ENCODE peak calls at places on chromosomes 13 and 19, in five cellular contexts. M is transverse colon, T is gastrocnemius medialis, P is testis, S is A549. K is an unnamed sample.

GRCh38 chr19:46607441-46607841 is 6.3 kb downstream of the CALM3 start:
- DNase-seq in M (peak), T (peak), P (no peak), S (no peak), K (peak)

GRCh38 chr19:35882074-35882832 is 13.9 kb downstream of the APLP1 start:
- DNase-seq in M (no peak), T (no peak), P (peak), S (peak), K (peak)

GRCh38 chr13:27461940-27462584 is 11.7 kb upstream of the MTIF3 start:
- DNase-seq in M (no peak), T (no peak), P (no peak), S (no peak), K (no peak)

GRCh38 chr13:89721216-89721615 is 1626.3 kb upstream of the MIR17HG start:
- DNase-seq in M (no peak), T (no peak), P (no peak), S (no peak), K (no peak)

GRCh38 chr13:44364601-44365000 is 9.0 kb upstream of the SERP2 start:
- DNase-seq in M (no peak), T (no peak), P (no peak), S (peak), K (no peak)

GRCh38 chr13:79340490-79340889 is 65.6 kb downstream of the RBM26 start:
- DNase-seq in M (no peak), T (no peak), P (no peak), S (no peak), K (no peak)

GRCh38 chr13:36130542-36131214 is 504 bp downstream of the DCLK1 start:
- DNase-seq in M (no peak), T (peak), P (peak), S (no peak), K (no peak)

GRCh38 chr19:45484273-45484945 is 12.4 kb downstream of the RTN2 start:
- DNase-seq in M (no peak), T (no peak), P (no peak), S (no peak), K (no peak)

GRCh38 chr13:41708648-41709175 is 251.4 kb downstream of the RGCC start:
- DNase-seq in M (no peak), T (peak), P (no peak), S (no peak), K (no peak)

GRCh38 chr19:39698535-39698934 is 5.7 kb upstream of the LGALS14 start:
- DNase-seq in M (no peak), T (no peak), P (no peak), S (no peak), K (no peak)

GRCh38 chr13:108957369-108958012 is 328.1 kb downstream of the MYO16 start:
- DNase-seq in M (no peak), T (no peak), P (no peak), S (peak), K (no peak)

GRCh38 chr13:113917523-113918371 is 53.9 kb upstream of the GAS6 start:
- DNase-seq in M (no peak), T (peak), P (no peak), S (no peak), K (no peak)

GRCh38 chr19:38055040-38055439 is 148.0 kb downstream of the SIPA1L3 start:
- DNase-seq in M (no peak), T (no peak), P (no peak), S (no peak), K (peak)

GRCh38 chr19:12126707-12127106 is 13.4 kb downstream of the ZNF20 start:
- DNase-seq in M (no peak), T (no peak), P (no peak), S (no peak), K (peak)

GRCh38 chr19:45142728-45143115 is 18.1 kb downstream of the NKPD1 start:
- DNase-seq in M (no peak), T (no peak), P (no peak), S (no peak), K (no peak)

GRCh38 chr19:35166100-35167063 is 11.8 kb downstream of the FXYD5 start:
- DNase-seq in M (no peak), T (no peak), P (no peak), S (no peak), K (no peak)

GRCh38 chr13:102847272-102848234 is 1.7 kb downstream of the ERCC5 start:
- DNase-seq in M (no peak), T (no peak), P (no peak), S (peak), K (peak)

GRCh38 chr19:38183227-38183914 is 40.7 kb downstream of the DPF1 start:
- DNase-seq in M (no peak), T (peak), P (peak), S (no peak), K (no peak)

GRCh38 chr13:46551410-46552301 is 1.3 kb upstream of the LRCH1 start:
- DNase-seq in M (peak), T (peak), P (peak), S (peak), K (peak)

GRCh38 chr13:30114586-30115256 is 192.6 kb downstream of the KATNAL1 start:
- DNase-seq in M (peak), T (peak), P (peak), S (peak), K (peak)

GRCh38 chr13:111853766-111854165 is 213.2 kb upstream of the SOX1 start:
- DNase-seq in M (no peak), T (no peak), P (no peak), S (no peak), K (no peak)

GRCh38 chr13:25171517-25172302 is at the start of gene AMER2:
- DNase-seq in M (peak), T (no peak), P (peak), S (no peak), K (no peak)

GRCh38 chr13:75704942-75705320 is 68.8 kb downstream of the LMO7 start:
- DNase-seq in M (peak), T (no peak), P (no peak), S (peak), K (no peak)

GRCh38 chr13:34462843-34463242 is 479.2 kb upstream of the NBEA start:
- DNase-seq in M (no peak), T (no peak), P (no peak), S (peak), K (no peak)

GRCh38 chr13:51895906-51896888 is 34.4 kb downstream of the CCDC70 start:
- DNase-seq in M (peak), T (no peak), P (peak), S (peak), K (peak)

GRCh38 chr13:51453308-51453958 is 597 bp upstream of the INTS6 start:
- DNase-seq in M (peak), T (no peak), P (peak), S (no peak), K (peak)

GRCh38 chr13:73860501-73860900 is 273.7 kb downstream of the KLF12 start:
- DNase-seq in M (no peak), T (no peak), P (no peak), S (no peak), K (no peak)

GRCh38 chr13:66618702-66619101 is 611.4 kb downstream of the PCDH9 start:
- DNase-seq in M (no peak), T (no peak), P (no peak), S (peak), K (peak)

GRCh38 chr19:38731654-38732301 is 12.5 kb downstream of the CAPN12 start:
- DNase-seq in M (peak), T (no peak), P (no peak), S (no peak), K (no peak)

GRCh38 chr13:51925865-51926527 is 64.2 kb downstream of the CCDC70 start:
- DNase-seq in M (no peak), T (no peak), P (no peak), S (no peak), K (no peak)

GRCh38 chr13:39321578-39321977 is 281.4 kb downstream of the LHFPL6 start:
- DNase-seq in M (no peak), T (peak), P (no peak), S (no peak), K (no peak)

DNA sequence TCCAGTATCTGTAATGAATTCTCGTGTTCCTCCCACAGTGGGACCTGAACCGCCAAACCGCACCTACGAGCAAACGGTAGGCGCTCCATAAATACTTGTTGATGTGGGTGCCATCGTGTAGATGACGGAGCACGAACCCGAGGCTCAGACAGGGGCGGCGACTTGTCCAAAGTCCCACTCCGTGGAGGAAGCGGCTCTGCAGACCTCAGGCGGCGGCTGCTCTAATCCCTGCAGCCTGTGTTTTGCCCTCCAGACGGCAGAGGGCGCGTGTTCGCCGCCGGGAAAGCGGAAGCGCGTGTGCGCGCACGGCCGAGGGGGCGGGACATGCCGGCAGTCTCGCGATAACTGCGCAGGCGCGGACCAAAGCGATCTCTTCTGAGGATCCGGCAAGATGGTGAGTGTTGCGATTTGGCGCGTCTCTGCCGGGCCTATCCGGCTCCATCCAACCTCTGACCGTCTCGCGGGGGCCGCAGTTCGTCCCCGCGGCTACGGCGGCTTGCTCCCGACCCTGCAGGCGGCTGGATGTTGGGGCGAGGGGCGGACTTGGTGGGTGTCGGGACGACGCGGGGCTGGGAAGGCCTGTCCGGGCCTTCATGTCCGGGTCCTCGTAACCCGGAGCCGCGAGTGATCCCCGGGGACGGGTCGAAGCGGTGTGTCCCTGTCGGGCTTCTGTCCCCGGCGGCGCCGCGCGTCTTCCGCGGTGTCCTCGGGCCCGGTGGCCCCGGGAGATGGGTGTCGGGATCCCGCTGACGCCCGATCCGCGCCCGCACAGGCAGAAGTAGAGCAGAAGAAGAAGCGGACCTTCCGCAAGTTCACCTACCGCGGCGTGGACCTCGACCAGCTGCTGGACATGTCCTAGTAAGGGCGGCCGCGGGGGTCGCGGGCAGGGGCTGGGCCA is at the start of gene RPS15:
- DNase-seq in M (peak), T (peak), P (peak), S (peak), K (peak)
- TF ChIP-seq POLR2A in M (peak), T (peak), P (peak), S (peak), K (peak)

DNA sequence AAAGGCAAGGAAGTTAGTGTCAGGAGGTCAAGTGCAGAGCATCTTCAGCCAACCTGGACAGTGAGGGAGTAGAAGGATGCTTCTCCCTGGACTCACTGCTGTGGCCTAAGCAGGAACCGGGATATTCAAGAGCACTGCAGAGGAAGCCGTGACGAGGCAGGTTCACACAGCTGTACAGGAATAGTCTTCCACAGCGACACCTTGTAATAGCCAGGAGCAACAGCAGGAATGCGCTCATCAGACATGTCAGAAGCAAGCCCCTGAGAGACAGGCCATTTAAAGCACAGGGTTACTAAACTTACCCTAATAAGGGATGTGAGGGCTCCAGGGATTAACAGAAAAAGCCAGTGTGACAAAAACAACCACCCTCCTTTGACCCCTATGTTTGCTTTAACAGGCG is 3.5 kb upstream of the MED26 start:
- DNase-seq in M (no peak), T (no peak), P (no peak), S (peak), K (no peak)
- TF ChIP-seq POLR2A in M (no peak), T (no peak), P (no peak), S (no peak), K (no peak)

GRCh38 chr19:52527954-52528326 is 472 bp downstream of the ZNF808 start:
- DNase-seq in M (peak), T (no peak), P (no peak), S (no peak), K (no peak)

GRCh38 chr19:52532480-52532879 is 5.0 kb downstream of the ZNF808 start:
- DNase-seq in M (no peak), T (no peak), P (no peak), S (no peak), K (no peak)

GRCh38 chr19:52524086-52524485 is 3.4 kb upstream of the ZNF808 start:
- DNase-seq in M (no peak), T (no peak), P (no peak), S (no peak), K (no peak)

GRCh38 chr19:52522555-52522954 is 4.9 kb upstream of the ZNF808 start:
- DNase-seq in M (no peak), T (no peak), P (peak), S (no peak), K (no peak)

GRCh38 chr19:52527134-52527953 is at the start of gene ZNF808:
- DNase-seq in M (peak), T (peak), P (peak), S (peak), K (peak)
- TF ChIP-seq POLR2A in M (peak), T (no peak), P (no peak), S (no peak), K (peak)

DNA sequence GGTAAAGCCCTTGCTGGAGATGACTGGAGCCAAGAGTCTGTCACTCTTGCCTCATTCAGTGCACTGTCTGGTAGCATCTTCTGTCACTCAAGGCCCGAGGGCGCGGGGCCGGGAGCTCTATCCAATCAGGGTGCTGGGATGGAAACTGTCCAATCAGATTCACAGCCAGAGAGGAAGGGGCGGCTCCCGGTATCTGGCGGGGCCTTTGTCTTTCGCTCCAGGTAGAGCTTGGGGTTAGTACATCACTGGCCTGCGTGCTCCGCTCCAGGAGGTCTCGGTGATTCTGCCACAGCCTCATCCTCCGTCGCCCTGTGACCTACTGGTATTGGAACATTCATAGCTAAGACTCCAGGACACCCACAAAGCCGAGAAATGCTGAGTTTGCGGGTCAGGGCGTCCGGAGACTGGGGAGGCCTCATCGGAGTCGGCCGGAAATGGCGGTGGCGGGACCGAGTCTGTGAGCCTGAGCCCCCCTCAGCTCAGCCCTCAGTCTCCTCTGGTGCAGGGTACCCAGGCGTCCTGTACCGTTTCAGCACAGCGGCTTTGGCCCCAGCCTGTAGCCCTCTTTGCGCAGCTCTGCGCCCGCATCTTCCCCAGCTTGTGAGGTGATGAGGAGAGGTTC is 20.6 kb upstream of the ZNF430 start:
- DNase-seq in M (peak), T (peak), P (peak), S (peak), K (peak)
- TF ChIP-seq POLR2A in M (no peak), T (no peak), P (no peak), S (no peak), K (no peak)

DNA sequence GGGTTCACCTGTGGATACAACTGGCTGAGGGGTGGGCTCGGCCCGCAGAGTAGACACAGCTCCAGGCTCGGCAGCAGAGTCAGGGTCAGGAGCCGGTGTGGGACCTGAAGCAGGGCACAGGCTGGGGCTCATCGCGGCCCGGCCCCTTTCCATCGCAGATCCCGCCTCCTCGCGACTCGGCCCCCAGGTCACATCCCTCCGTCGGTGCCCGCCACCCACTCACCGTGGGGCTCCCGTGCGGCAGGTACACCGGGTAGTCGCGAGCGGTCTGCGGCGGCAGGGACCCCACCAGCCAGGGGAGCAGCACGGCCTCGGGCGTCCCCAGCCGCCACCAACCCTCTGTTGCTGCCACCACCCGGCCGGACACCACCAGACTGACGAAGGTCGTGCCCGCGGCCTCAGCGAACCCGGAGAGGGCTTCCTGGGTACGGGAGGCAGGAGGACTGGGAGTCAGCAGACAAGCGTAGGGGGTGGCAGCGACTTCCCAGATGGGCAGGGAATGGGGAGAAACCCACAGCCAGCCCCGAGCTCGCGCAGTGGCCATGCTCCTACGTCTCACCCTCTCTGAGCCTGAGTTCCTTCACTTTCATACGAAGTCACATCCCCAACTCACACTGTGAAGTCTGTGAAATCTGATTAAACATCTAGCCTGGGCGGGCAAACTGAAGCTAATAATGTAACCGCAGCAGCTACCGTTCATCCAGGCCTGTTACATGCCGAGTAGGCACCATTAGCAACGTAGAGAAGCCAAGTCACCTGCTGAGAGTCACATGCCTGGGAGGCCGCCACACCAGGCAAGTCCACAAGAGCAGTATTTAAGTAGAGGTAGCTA is 3.7 kb downstream of the FUZ start:
- DNase-seq in M (peak), T (peak), P (peak), S (peak), K (no peak)
- TF ChIP-seq POLR2A in M (peak), T (peak), P (no peak), S (no peak), K (no peak)

GRCh38 chr19:41218615-41219507 is at the start of gene AXL:
- DNase-seq in M (peak), T (peak), P (peak), S (peak), K (no peak)
- TF ChIP-seq POLR2A in M (peak), T (peak), P (no peak), S (peak), K (no peak)

DNA sequence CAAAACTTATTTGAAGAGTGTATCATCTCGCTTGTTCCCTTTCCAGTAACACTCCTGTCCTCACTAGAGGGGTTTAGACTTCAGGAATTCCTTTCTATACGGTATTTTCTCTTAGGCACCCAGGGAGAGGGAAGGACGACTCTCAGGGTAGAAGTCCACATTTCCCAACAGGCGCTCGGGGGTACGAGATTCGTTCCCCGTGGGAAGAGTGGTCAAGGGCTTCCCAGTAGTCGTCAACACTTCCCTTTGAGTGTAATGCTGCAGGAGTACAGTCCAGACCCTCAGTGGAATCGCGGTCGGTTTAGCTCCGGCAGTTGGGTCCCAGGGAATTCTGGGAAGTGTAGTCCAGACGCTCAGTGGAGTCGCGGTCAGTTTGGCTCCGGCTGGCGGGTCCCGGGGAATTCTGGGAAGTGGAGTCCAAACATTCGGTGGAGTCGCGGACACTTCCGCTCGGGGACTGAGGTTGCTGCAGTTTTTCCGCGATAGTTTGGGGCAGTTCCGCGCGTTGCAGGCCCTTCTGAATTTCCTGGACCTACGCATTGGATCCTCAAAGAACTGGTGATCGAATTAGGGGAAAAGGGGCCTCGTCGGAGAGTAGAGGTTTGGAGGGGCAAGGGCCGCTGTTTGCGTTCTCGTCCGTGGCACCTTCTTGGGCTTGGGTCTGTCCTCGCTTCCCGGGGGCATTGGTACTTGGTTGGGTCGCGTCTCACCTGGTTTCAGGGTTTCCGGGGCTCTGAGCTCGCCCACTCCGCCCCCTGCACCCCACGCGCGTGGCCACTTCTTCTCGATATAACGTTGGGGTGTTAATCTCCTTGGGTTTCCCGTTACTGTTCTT is at the start of gene ZNF224:
- DNase-seq in M (peak), T (peak), P (peak), S (peak), K (peak)
- TF ChIP-seq POLR2A in M (peak), T (no peak), P (no peak), S (peak), K (peak)

GRCh38 chr19:6199240-6199983 is 63.9 kb downstream of the ACSBG2 start:
- DNase-seq in M (peak), T (peak), P (peak), S (peak), K (peak)
- TF ChIP-seq POLR2A in M (no peak), T (no peak), P (no peak), S (peak), K (peak)

GRCh38 chr19:10830941-10831779 is 4.9 kb downstream of the TMED1 start:
- DNase-seq in M (no peak), T (no peak), P (no peak), S (no peak), K (no peak)
- TF ChIP-seq POLR2A in M (no peak), T (no peak), P (no peak), S (no peak), K (no peak)